ENCODE peak calls at places on chromosomes 1 and 21, in seven cellular contexts. Z, M, P, K, G, N and U are unnamed samples.

GRCh38 chr1:23101891-23102688 is 66.6 kb downstream of the LUZP1 start:
- DNase-seq in K (no peak), P (no peak), N (no peak), Z (peak; percentile 57), G (no peak), M (peak; percentile 29), U (no peak)

GRCh38 chr1:22143065-22143514 is at the start of gene WNT4:
- DNase-seq in K (peak; percentile 55), Z (no peak), G (no peak), M (no peak), N (no peak), P (peak; percentile 41), U (peak; percentile 33)

GRCh38 chr1:159229486-159229885 is 24.8 kb downstream of the ACKR1 start:
- DNase-seq in K (no peak), M (no peak), Z (no peak), G (no peak), P (no peak), N (no peak), U (no peak)

GRCh38 chr21:43312751-43313169 is 114.2 kb downstream of the SIK1 start:
- DNase-seq in G (no peak), Z (no peak), N (no peak), K (peak; percentile 48), M (no peak), P (peak; percentile 89), U (no peak)

GRCh38 chr1:39395357-39395831 is 96.0 kb upstream of the BMP8A start:
- DNase-seq in G (no peak), K (peak; percentile 47), P (no peak), N (no peak), Z (no peak), M (peak; percentile 66), U (no peak)

GRCh38 chr1:234970731-234971476 is 157.7 kb downstream of the TOMM20 start:
- DNase-seq in N (peak; percentile 88), K (no peak), G (no peak), Z (no peak), M (peak; percentile 97), P (no peak), U (no peak)

GRCh38 chr1:220950576-220950975 is 71.3 kb downstream of the HLX start:
- DNase-seq in Z (no peak), N (no peak), M (no peak), K (no peak), P (peak; percentile 21), G (no peak), U (no peak)

GRCh38 chr1:90341485-90341884 is 346.6 kb downstream of the ZNF326 start:
- DNase-seq in M (no peak), Z (no peak), G (no peak), N (no peak), P (no peak), K (no peak), U (no peak)

GRCh38 chr1:15513192-15513591 is 10.8 kb downstream of the CASP9 start:
- DNase-seq in G (no peak), Z (no peak), N (no peak), P (no peak), K (no peak), M (no peak), U (no peak)

GRCh38 chr21:46057111-46057709 is 40.7 kb upstream of the COL6A2 start:
- DNase-seq in N (peak; percentile 52), Z (no peak), K (no peak), M (no peak), G (no peak), P (no peak), U (no peak)

GRCh38 chr21:40800126-40800525 is 46.8 kb downstream of the DSCAM start:
- DNase-seq in P (no peak), M (no peak), G (no peak), N (no peak), Z (no peak), K (no peak), U (no peak)

GRCh38 chr1:44655609-44656008 is 18.7 kb downstream of the TMEM53 start:
- DNase-seq in K (no peak), G (no peak), M (no peak), Z (no peak), P (no peak), N (no peak), U (no peak)

GRCh38 chr1:208183977-208184901 is 59.9 kb downstream of the PLXNA2 start:
- DNase-seq in P (no peak), G (no peak), M (no peak), K (no peak), Z (no peak), N (peak; percentile 87), U (no peak)

DNA sequence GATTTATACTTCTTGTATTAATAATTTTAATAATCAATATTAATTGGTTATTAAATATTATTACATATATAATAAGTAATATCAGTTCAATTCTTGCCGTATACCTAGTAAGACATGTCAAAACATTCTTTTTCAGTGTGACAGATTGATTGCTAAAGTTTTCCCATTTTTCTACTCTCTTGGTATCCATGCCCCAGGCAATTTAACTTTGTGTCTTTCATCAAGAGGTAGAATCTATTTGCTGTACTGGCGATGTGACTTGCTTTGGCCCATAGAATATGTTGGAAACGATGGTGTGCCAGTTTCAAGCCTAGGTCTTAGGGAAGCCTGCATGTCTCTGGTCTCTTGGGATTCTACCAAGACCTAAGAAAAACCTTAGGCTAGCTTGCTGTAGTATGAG is 436.1 kb upstream of the ADAMTS5 start:
- DNase-seq in P (no peak), G (no peak), K (no peak), Z (no peak), M (no peak), N (no peak), U (no peak)
- H3K4me3 ChIP-seq in P (no peak overlapping the region), G (no peak overlapping the region), K (no peak overlapping the region), Z (no peak overlapping the region), M (no peak overlapping the region), N (no peak overlapping the region), U (no peak overlapping the region)

GRCh38 chr1:25628741-25629421 is 12.3 kb downstream of the MAN1C1 start:
- DNase-seq in Z (no peak), G (no peak), P (peak; percentile 16), K (no peak), N (no peak), M (no peak), U (no peak)

GRCh38 chr1:25626018-25626417 is 9.4 kb downstream of the MAN1C1 start:
- DNase-seq in K (no peak), N (no peak), M (no peak), P (no peak), G (no peak), Z (no peak), U (no peak)

GRCh38 chr1:25634896-25635295 is 18.3 kb downstream of the MAN1C1 start:
- DNase-seq in M (no peak), N (no peak), P (no peak), K (no peak), Z (no peak), G (no peak), U (no peak)

GRCh38 chr1:25629836-25630235 is 13.2 kb downstream of the MAN1C1 start:
- DNase-seq in N (no peak), G (no peak), Z (no peak), K (no peak), M (no peak), P (no peak), U (no peak)

DNA sequence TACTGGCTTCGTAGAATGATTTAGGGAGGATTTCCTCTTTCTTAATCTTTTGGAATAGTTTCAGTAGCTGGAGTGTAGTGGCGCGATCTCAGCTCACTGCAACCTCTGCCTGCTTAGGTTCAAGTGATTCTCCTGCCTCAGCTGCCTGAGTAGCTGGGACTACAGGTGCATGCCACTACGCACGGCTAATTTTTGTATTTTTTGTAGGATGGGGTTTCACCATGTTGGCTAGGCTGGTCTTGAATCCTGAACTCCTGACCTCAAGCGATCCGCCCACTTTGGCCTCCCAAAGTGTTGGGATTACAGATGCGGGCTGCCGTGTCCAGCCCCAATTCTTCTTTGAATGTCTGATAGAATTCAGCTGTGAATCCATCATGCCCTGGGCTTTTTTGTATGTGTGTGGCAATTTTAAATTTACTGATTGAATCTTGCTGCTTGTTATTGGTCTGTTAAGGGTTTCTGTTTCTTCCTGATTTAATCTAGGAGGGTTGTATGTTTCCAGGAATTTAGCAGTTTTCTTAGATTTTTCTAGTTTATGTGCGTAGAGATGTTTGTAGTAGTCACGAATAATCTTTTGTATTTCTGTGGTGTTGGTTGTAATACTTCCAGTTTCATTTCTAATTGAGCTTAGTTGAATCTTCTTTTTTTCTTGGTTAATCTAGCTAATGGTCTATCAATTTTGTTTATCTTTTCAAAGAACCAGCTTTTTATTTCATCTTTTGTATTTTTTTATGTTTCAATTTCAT is 15.3 kb downstream of the MAN1C1 start:
- DNase-seq in Z (no peak), G (no peak), M (no peak), P (no peak), K (no peak), N (no peak), U (no peak)
- H3K4me3 ChIP-seq in Z (no peak overlapping the region), G (peak overlapping the region; percentile 33), M (no peak overlapping the region), P (peak overlapping the region; percentile 46), K (no peak overlapping the region), N (no peak overlapping the region), U (peak overlapping the region; percentile 28)

GRCh38 chr1:6485140-6485936 is 6.1 kb downstream of the PLEKHG5 start:
- DNase-seq in M (no peak), K (no peak), G (no peak), Z (no peak), P (no peak), N (no peak), U (no peak)

GRCh38 chr1:6483010-6483760 is 8.3 kb downstream of the PLEKHG5 start:
- DNase-seq in G (no peak), N (no peak), Z (no peak), M (no peak), K (no peak), P (no peak), U (no peak)

GRCh38 chr1:6485937-6486250 is 5.6 kb downstream of the PLEKHG5 start:
- DNase-seq in Z (no peak), M (no peak), N (no peak), K (no peak), P (no peak), G (no peak), U (no peak)

GRCh38 chr1:6483761-6484117 is 7.7 kb downstream of the PLEKHG5 start:
- DNase-seq in P (no peak), Z (no peak), N (no peak), G (no peak), K (no peak), M (no peak), U (no peak)

GRCh38 chr1:6484826-6485139 is 6.7 kb downstream of the PLEKHG5 start:
- DNase-seq in Z (no peak), K (no peak), G (no peak), M (no peak), P (no peak), N (no peak), U (no peak)
- H3K4me3 ChIP-seq in Z (peak overlapping the region; percentile 26), K (no peak overlapping the region), G (no peak overlapping the region), M (peak overlapping the region; percentile 63), P (no peak overlapping the region), N (peak overlapping the region; percentile 39), U (no peak overlapping the region)

DNA sequence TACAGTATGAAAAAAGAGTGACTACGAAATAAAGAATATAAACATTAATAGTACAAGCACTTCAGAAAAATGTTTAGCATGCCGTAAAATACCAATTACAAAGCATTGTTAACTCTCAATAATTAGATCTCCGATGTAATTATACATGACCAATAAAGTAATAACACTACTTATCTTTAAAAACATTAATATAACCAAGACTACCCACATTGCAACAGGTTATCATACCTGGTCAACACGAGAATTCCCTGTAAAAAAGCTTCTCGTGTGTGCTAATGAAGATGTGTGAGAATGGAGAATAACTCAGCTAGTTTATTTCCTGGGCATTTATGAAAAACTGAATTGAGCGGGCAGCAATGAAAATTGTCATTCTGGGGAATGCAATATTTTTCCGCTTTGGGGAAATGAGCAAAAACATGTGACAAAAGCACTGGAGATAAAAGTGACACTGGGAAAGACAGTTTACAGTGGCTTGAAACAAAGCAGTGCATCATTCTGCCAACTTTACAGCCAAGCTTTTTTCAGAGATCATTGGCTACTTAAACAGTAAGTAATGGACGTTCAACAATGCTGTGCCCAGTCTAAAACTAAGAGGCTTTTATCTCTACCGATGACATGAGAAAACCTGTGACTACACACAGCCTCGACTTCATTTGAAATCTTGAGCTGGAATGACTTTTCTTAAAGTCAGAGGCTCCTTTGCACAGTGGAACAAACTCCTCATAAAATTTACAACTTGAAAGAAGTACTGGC is 34.7 kb downstream of the ITPKB start:
- DNase-seq in K (no peak), M (no peak), Z (no peak), G (no peak), P (no peak), N (no peak), U (no peak)
- H3K4me3 ChIP-seq in K (no peak overlapping the region), M (no peak overlapping the region), Z (peak overlapping the region; percentile 66), G (peak overlapping the region; percentile 68), P (peak overlapping the region; percentile 72), N (no peak overlapping the region), U (peak overlapping the region; percentile 69)